ENCODE peak calls at places on chromosomes 1 and 21, in six cellular contexts. N is tibial artery; E is activated CD8-positive, alpha-beta T cell treated with anti-CD3 and anti-CD28 coated beads for 36 hours; W is fibroblast of mammary gland; T is colonic mucosa; B is heart left ventricle. A is an unnamed sample.

GRCh38 chr1:212179394-212180076 is 105.7 kb upstream of the PPP2R5A start:
- DNase-seq in E (no peak), T (no peak), B (no peak), W (peak; percentile 99), N (no peak), A (no peak)

GRCh38 chr1:229952135-229952534 is 114.9 kb upstream of the GALNT2 start:
- DNase-seq in T (no peak), N (no peak), B (no peak), W (no peak), E (no peak), A (no peak)

GRCh38 chr1:61844006-61844405 is 101.7 kb downstream of the PATJ start:
- DNase-seq in W (peak; percentile 58), E (no peak), N (no peak), T (no peak), B (no peak), A (no peak)

GRCh38 chr21:45454081-45454923 is 49.3 kb downstream of the COL18A1 start:
- DNase-seq in T (no peak), W (no peak), N (no peak), E (no peak), B (no peak), A (no peak)

GRCh38 chr21:44458971-44459711 is 3.8 kb downstream of the LRRC3 start:
- DNase-seq in N (no peak), B (no peak), W (no peak), E (no peak), T (no peak), A (no peak)

GRCh38 chr1:229203030-229203751 is 67.7 kb upstream of the RAB4A start:
- DNase-seq in N (no peak), T (no peak), W (peak; percentile 71), B (no peak), E (no peak), A (no peak)

GRCh38 chr1:214335567-214335966 is 54.6 kb downstream of the SMYD2 start:
- DNase-seq in B (no peak), T (no peak), E (no peak), N (no peak), W (no peak), A (no peak)

GRCh38 chr1:4970532-4970931 is 316.1 kb downstream of the AJAP1 start:
- DNase-seq in B (no peak), E (no peak), T (no peak), N (no peak), W (no peak), A (no peak)

GRCh38 chr1:159076753-159077656 is at the start of gene AIM2:
- DNase-seq in E (peak; percentile 97), W (peak; percentile 46), T (peak; percentile 58), N (no peak), B (peak; percentile 32), A (peak; percentile 65)

GRCh38 chr1:21906173-21907078 is 30.7 kb downstream of the HSPG2 start:
- DNase-seq in T (peak; percentile 56), B (peak; percentile 73), N (peak; percentile 95), E (no peak), W (peak; percentile 85), A (no peak)

GRCh38 chr1:163561570-163562295 is 240.0 kb downstream of the NUF2 start:
- DNase-seq in T (no peak), E (no peak), W (peak; percentile 40), B (no peak), N (no peak), A (no peak)

GRCh38 chr21:42150458-42151085 is 68.4 kb upstream of the ABCG1 start:
- DNase-seq in W (no peak), N (no peak), E (no peak), T (no peak), B (no peak), A (no peak)

GRCh38 chr1:228004331-228004871 is 2.4 kb upstream of the WNT3A start:
- DNase-seq in T (no peak), E (peak; percentile 40), B (no peak), W (peak; percentile 22), N (no peak), A (peak; percentile 77)
- TF ChIP-seq CTCF in T (peak; percentile 14), E (peak; percentile 48), B (peak; percentile 26), W (peak; percentile 44), N (no peak), A (peak; percentile 59)

GRCh38 chr1:151176514-151177045 is 799 bp upstream of the TMOD4 start:
- DNase-seq in W (no peak), E (no peak), B (no peak), T (no peak), N (no peak), A (no peak)

GRCh38 chr1:151175036-151175741 is 592 bp downstream of the TMOD4 start:
- DNase-seq in E (no peak), T (no peak), B (no peak), W (peak; percentile 33), N (no peak), A (no peak)

GRCh38 chr1:151171190-151171589 is 4.6 kb downstream of the TMOD4 start:
- DNase-seq in E (no peak), T (no peak), B (no peak), W (no peak), N (no peak), A (no peak)

GRCh38 chr1:151175910-151176309 is at the start of gene TMOD4:
- DNase-seq in B (no peak), W (peak; percentile 31), T (no peak), N (no peak), E (no peak), A (no peak)
- TF ChIP-seq CTCF in B (no peak), W (peak; percentile 55), T (no peak), N (peak; percentile 21), E (peak; percentile 63), A (no peak)

DNA sequence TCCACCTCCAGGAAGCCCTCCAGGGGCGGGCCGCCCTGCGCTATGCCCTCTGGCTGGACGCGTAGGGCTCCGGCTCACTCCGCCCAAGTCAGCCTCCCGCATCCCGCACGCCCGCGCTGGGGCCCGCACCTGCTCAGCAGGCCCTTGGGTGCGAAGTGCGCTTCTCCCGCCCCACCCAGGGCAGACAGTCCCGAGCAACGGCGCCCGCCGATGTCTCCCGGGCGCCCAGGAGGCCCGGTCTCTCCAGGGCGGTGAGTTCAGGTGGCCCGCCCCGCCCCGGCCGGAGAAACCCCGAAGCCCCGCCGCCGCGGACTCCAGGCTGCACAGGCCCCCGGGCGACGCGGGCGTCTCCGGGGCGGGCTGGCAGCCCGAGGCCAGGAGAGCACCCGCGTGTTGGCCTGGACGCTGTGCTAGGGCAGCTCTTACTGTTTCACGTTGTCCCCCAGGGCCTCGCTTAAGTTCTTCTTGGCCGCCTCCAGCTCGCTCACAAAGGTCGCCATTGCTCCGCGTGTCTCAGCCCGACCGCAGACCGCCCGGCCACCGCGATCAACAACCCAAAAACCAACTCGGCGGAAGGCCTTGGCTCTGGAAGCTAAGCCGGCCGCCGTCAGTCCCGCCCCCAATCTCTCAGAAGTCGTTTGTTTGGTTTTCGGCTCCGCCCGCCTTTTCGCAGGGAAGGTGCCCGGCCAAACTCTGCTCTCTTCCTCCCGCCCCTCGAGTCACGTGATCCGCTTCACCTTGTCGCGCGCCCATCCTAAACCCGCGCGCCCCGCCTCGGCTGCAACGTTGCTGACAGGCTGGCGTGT is at the start of gene TADA1:
- DNase-seq in N (peak; percentile 99), B (peak; percentile 98), T (peak; percentile 99), E (peak; percentile 100), W (peak; percentile 96), A (peak; percentile 95)
- TF ChIP-seq CTCF in N (no peak), B (no peak), T (no peak), E (no peak), W (no peak), A (no peak)

DNA sequence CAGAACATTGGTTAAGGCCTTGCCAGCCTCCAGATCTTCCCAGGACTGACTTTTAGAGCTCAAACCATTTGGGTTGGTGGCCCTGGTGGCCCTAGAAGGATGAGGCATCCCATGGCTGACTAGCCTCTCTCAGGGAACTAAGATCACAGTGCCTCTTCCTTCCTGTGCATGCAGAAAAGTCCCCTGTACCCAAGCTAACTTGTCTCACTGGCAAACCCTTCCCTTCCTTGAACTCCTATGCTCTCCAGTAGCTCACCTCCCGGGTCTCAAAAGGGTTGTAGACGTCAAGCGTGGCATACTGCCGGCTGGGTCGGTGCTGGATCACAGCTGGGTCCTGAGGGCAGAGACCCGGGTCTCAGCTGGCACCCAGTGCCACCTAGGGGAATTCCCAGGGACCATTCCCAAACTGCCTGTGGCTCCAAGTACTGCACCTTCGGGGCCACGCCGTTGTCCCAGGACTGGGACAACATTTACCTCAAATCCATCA is 716 bp downstream of the SCAMP3 start:
- DNase-seq in W (no peak), N (no peak), B (no peak), E (peak; percentile 47), T (peak; percentile 36), A (no peak)
- TF ChIP-seq CTCF in W (no peak), N (no peak), B (no peak), E (peak; percentile 17), T (no peak), A (no peak)

GRCh38 chr1:33147997-33148314 is 33.9 kb downstream of the TRIM62 start:
- DNase-seq in B (no peak), W (peak; percentile 63), T (no peak), N (no peak), E (peak; percentile 31), A (no peak)
- TF ChIP-seq CTCF in B (no peak), W (peak; percentile 63), T (no peak), N (no peak), E (peak; percentile 38), A (no peak)

DNA sequence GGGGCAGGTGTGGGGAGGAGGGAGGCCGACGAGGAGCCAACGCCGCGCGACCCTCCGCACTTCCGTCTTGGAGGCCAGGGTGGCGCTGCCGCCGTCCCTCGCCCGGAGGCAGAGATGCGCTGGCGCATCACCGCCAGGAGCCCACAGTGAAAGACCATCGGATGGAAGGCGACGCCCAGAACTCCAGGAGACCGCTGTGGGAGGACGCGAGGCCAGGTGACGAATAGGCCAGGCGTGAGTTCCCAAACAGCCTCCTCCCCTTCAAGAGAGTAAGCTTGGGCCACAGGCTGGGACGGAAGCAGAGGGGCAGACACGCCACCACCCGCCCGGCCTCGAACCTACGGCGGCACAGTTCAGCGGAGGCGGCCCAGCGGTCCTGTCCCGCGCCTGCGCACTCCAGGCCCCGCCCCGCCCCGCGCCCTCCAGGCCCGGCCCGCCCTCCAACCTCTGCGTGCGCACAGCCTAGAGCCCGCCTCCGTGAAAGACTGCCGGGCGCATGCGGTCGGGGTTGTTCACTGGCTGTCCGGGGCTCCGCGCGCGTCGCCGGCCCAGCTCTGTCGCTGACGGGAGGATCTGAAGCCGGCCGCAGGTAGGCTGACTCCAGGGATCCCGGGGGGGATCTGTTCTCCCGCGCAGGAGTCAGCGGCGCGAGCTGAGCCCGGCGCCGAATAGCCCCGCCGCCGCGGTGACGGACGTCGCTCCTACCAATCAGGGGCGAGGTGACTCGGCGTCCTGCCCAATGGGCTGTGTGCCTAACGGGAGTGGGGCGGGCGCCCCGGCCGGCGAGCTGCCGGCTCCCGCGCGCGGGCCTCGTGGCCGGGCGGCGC is at the start of gene CTPS1:
- DNase-seq in T (peak; percentile 96), E (peak; percentile 96), W (peak; percentile 90), B (peak; percentile 95), N (peak; percentile 92), A (peak; percentile 100)
- TF ChIP-seq CTCF in T (no peak), E (peak; percentile 50), W (no peak), B (no peak), N (no peak), A (peak; percentile 16)

DNA sequence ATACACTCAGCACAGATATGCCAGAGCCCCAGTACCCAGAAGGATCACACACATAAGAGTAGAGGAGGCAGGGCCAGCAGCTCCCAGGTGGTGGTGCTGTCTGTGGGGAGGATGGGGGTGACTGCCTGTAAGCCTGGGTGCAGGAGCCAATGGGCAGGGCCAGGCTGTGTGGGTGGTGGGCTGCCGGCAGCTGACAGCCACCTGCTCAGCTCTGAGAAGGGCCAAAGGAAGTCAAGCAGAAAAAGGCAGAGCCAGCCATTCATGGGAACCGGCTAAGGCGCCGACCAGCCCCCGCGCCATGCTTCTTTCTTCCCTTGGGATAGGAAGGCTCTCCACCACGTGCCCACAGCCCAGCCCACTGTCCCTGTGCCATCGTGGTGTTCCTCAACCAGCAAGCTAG is 14.1 kb downstream of the PIK3C2B start:
- DNase-seq in B (no peak), W (no peak), N (no peak), E (peak; percentile 40), T (no peak), A (peak; percentile 56)
- TF ChIP-seq CTCF in B (no peak), W (no peak), N (no peak), E (no peak), T (no peak), A (no peak)